ENCODE peak calls at places on chromosome 16, in four cellular contexts. P, Y, I and U are unnamed samples.

GRCh38 chr16:17302620-17303019 is 168.1 kb downstream of the XYLT1 start:
- DNase-seq in P (no peak), Y (no peak), I (no peak), U (peak)

GRCh38 chr16:68972720-68973119 is 129.4 kb downstream of the TANGO6 start:
- DNase-seq in P (peak), Y (peak), I (peak), U (peak)

GRCh38 chr16:10240854-10241613 is 58.8 kb upstream of the GRIN2A start:
- DNase-seq in P (no peak), Y (no peak), I (peak), U (no peak)

GRCh38 chr16:33059206-33059605 is 134.8 kb upstream of the TP53TG3C start:
- DNase-seq in P (no peak), Y (no peak), I (no peak), U (no peak)

GRCh38 chr16:3661922-3662321 is 7.4 kb downstream of the DNASE1 start:
- DNase-seq in P (no peak), Y (no peak), I (no peak), U (no peak)

GRCh38 chr16:4868573-4868972 is 21.3 kb downstream of the UBN1 start:
- DNase-seq in P (no peak), Y (no peak), I (no peak), U (no peak)

GRCh38 chr16:80023865-80024264 is 423.3 kb upstream of the MAF start:
- DNase-seq in P (no peak), Y (no peak), I (no peak), U (no peak)

GRCh38 chr16:85492617-85492957 is 120.5 kb upstream of the GSE1 start:
- DNase-seq in P (no peak), Y (no peak), I (peak), U (no peak)

GRCh38 chr16:4004206-4004605 is 112.0 kb downstream of the ADCY9 start:
- DNase-seq in P (no peak), Y (no peak), I (no peak), U (no peak)

GRCh38 chr16:49463529-49463928 is 89.9 kb downstream of the C16orf78 start:
- DNase-seq in P (peak), Y (peak), I (no peak), U (no peak)

GRCh38 chr16:56985288-56985961 is 3.9 kb upstream of the NLRC5 start:
- DNase-seq in P (no peak), Y (no peak), I (peak), U (peak)

GRCh38 chr16:85926370-85926769 is 27.4 kb downstream of the IRF8 start:
- DNase-seq in P (peak), Y (no peak), I (no peak), U (no peak)

GRCh38 chr16:27235055-27235937 is 32.0 kb downstream of the KDM8 start:
- DNase-seq in P (peak), Y (no peak), I (peak), U (peak)

GRCh38 chr16:30026449-30026848 is 3.5 kb downstream of the C16orf92 start:
- DNase-seq in P (no peak), Y (no peak), I (no peak), U (no peak)

GRCh38 chr16:57514371-57514770 is 22.0 kb downstream of the CCDC102A start:
- DNase-seq in P (no peak), Y (no peak), I (no peak), U (no peak)

GRCh38 chr16:69861276-69862030 is 89.7 kb upstream of the CLEC18A start:
- DNase-seq in P (no peak), Y (no peak), I (no peak), U (peak)

GRCh38 chr16:14377326-14377725 is 252.7 kb downstream of the PARN start:
- DNase-seq in P (no peak), Y (no peak), I (no peak), U (peak)

GRCh38 chr16:85134076-85134793 is 22.0 kb upstream of the CIBAR2 start:
- DNase-seq in P (no peak), Y (no peak), I (no peak), U (no peak)

GRCh38 chr16:86515780-86516617 is 5.7 kb downstream of the FOXF1 start:
- DNase-seq in P (peak), Y (no peak), I (no peak), U (peak)

GRCh38 chr16:58451945-58452401 is 48.0 kb upstream of the NDRG4 start:
- DNase-seq in P (no peak), Y (no peak), I (peak), U (peak)

GRCh38 chr16:57906385-57907316 is 64.3 kb downstream of the CNGB1 start:
- DNase-seq in P (peak), Y (peak), I (no peak), U (peak)

GRCh38 chr16:69286941-69287713 is 24.0 kb upstream of the VPS4A start:
- DNase-seq in P (peak), Y (no peak), I (peak), U (peak)

GRCh38 chr16:75550211-75550662 is 5.8 kb downstream of the TMEM231 start:
- DNase-seq in P (peak), Y (no peak), I (peak), U (peak)

GRCh38 chr16:71303938-71304337 is 14.7 kb upstream of the CMTR2 start:
- DNase-seq in P (no peak), Y (no peak), I (peak), U (no peak)

GRCh38 chr16:57522960-57523359 is 13.4 kb downstream of the CCDC102A start:
- DNase-seq in P (no peak), Y (no peak), I (no peak), U (no peak)

GRCh38 chr16:3036726-3037315 is at the start of gene BICDL2:
- DNase-seq in P (no peak), Y (peak), I (peak), U (no peak)

GRCh38 chr16:54547052-54547451 is 260.5 kb upstream of the IRX3 start:
- DNase-seq in P (no peak), Y (no peak), I (no peak), U (no peak)

GRCh38 chr16:54687043-54687655 is 243.5 kb upstream of the IRX5 start:
- DNase-seq in P (no peak), Y (no peak), I (no peak), U (no peak)

GRCh38 chr16:25553711-25554436 is 137.9 kb upstream of the HS3ST4 start:
- DNase-seq in P (peak), Y (no peak), I (no peak), U (peak)

GRCh38 chr16:19680972-19681371 is 37.1 kb downstream of the KNOP1 start:
- DNase-seq in P (no peak), Y (peak), I (peak), U (no peak)

GRCh38 chr16:48409839-48410610 is 24.8 kb upstream of the SIAH1 start:
- DNase-seq in P (no peak), Y (no peak), I (peak), U (peak)

GRCh38 chr16:75085556-75085955 is 31.0 kb downstream of the LDHD start:
- DNase-seq in P (no peak), Y (no peak), I (no peak), U (no peak)

GRCh38 chr16:59412275-59412841 is 678.2 kb upstream of the GOT2 start:
- DNase-seq in P (peak), Y (no peak), I (peak), U (peak)

GRCh38 chr16:57865746-57866528 is 63.6 kb upstream of the KIFC3 start:
- DNase-seq in P (no peak), Y (no peak), I (peak), U (no peak)

GRCh38 chr16:80158766-80159165 is 382.0 kb upstream of the DYNLRB2 start:
- DNase-seq in P (no peak), Y (no peak), I (peak), U (peak)

GRCh38 chr16:303760-304505 is 21.0 kb downstream of the PDIA2 start:
- DNase-seq in P (peak), Y (no peak), I (no peak), U (no peak)

GRCh38 chr16:86225905-86226371 is 284.4 kb upstream of the FOXF1 start:
- DNase-seq in P (no peak), Y (no peak), I (peak), U (no peak)

GRCh38 chr16:86618431-86619262 is 40.3 kb downstream of the FOXL1 start:
- DNase-seq in P (no peak), Y (no peak), I (no peak), U (peak)

GRCh38 chr16:3946604-3947180 is 66.2 kb upstream of the CREBBP start:
- DNase-seq in P (no peak), Y (no peak), I (no peak), U (no peak)

GRCh38 chr16:11160676-11161115 is 95.3 kb downstream of the SOCS1 start:
- DNase-seq in P (no peak), Y (no peak), I (no peak), U (no peak)

DNA sequence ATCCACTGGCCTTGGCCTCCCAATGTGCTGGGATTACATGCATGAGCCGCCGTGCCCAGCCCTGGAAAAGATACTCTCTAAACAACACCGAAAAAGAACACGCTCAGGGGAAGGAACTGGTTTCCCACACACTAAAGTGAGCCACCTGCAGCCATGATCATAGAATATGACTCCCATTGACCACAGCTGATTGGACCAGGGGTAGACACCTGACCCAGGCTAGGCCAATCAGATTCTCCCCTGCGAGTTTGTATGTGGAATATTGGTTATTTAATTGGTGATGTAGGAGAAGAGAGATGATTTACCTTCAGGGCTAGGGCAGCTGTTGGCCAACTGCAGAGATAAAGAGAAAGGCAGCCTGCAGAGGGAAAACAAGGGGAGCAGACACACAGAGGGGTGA is 9.0 kb upstream of the GGA2 start:
- DNase-seq in P (no peak), Y (no peak), I (no peak), U (no peak)
- H3K9ac ChIP-seq in P (no peak), Y (no peak), I (no peak), U (no peak)

DNA sequence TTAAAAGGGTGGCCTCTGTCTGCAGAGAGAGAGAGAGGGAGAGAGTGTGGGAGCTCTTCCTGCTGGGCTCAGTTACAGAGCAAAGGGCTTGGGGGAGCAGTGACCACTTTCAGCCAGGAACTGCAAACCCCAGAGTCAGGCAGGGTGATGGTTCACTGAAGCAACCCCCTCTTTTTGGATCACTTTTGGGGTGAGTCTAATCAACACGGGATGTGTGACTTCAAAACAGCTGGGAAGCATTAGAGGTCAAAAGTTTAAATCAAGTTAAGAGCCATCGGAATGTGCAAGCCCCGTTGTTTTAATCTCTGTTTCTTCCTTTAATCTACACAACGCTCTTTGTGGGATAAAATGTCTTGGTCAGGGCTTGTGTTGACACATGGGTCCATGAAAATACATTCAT is 577.1 kb upstream of the CDH11 start:
- DNase-seq in P (peak), Y (no peak), I (no peak), U (peak)
- H3K4me2 ChIP-seq in P (peak), Y (no peak), I (no peak), U (no peak)

GRCh38 chr16:50610331-50611262 is 62.4 kb downstream of the NKD1 start:
- DNase-seq in P (peak), Y (no peak), I (no peak), U (no peak)
- TF ChIP-seq CTCF in P (peak), Y (peak), I (no peak), U (no peak)

GRCh38 chr16:88882358-88883030 is 16.0 kb upstream of the PABPN1L start:
- DNase-seq in P (no peak), Y (no peak), I (peak), U (no peak)
- H3K9ac ChIP-seq in P (no peak), Y (no peak), I (no peak), U (no peak)

DNA sequence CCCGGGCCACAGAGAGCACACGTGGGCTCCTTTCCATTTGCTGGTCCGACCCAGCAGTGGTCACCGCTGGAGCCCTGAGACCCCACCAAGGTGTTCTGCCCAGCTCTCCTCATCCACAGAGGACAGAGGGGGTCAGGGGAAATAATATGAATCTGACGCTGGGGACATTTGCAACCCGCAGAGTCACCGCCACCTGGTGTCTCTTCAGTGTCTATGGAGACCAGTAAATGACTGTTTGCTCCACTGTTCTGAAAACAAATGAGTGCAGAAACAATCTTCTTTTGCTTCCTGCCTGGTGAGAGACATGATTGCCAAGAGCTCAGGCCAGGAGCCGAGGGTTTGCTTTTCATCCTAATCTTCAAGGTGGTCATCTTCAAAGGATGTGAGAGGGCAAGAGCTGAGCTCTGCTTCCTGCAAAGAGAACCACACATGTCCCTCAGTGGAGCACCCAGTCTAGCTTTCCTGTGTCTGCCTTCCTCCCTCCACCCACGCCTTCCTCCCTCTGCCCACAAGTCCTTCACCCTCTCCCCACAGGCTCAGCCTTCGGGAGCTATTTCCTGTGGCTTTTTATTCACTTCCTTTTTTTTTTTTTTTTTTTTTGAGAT is 14.7 kb upstream of the KLHDC4 start:
- DNase-seq in P (no peak), Y (no peak), I (no peak), U (peak)
- H3K4me2 ChIP-seq in P (no peak), Y (no peak), I (no peak), U (no peak)

DNA sequence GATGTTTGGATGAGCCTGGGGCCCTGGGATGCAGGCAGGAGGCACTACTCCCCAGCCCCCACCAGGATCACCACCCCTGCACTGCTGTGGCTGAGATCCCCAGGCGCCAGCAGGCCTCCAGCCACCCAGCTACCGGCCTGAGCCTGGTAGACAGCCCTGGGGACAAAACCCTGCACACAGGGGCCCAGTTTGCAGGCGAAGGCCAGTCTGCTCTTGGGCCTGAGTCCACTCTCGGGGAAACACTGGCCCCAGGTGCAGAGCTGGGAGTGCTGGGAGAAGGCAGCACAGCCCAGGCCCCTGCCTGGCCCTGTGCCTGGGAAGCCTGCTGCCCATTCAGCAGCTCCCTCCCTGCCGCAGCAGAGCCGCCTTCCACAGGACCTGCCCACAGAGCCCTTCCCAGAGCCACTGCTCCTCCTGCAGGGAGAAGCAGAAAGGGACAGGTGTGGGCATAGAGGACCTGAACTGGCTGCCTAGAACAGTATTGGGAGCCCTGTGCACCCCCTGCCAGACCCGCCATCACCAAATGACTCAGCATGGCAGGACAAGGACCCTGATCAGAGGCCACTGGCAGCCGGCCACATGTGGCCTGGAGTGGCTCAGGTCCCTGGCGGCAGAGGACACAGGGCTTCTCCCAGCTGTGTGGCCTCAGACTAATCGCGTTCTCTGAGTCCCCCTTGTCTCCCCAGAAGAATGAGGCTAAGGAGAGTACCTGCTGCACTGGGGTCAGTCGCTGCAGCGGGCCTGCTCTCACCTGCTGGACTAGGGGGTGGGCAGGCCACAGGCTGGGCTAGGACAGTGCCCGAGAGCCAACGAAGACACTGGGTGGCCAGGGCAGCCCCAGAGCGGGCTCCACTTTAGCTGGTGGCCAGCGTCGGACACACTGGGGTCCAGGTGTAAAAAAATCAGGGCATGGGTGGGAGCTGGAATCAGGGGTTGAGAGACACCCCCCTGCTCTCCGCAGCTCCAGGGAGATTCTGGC is 10.7 kb downstream of the MSRB1 start:
- DNase-seq in P (peak), Y (no peak), I (peak), U (peak)
- TF ChIP-seq CTCF in P (peak), Y (peak), I (peak), U (no peak)

DNA sequence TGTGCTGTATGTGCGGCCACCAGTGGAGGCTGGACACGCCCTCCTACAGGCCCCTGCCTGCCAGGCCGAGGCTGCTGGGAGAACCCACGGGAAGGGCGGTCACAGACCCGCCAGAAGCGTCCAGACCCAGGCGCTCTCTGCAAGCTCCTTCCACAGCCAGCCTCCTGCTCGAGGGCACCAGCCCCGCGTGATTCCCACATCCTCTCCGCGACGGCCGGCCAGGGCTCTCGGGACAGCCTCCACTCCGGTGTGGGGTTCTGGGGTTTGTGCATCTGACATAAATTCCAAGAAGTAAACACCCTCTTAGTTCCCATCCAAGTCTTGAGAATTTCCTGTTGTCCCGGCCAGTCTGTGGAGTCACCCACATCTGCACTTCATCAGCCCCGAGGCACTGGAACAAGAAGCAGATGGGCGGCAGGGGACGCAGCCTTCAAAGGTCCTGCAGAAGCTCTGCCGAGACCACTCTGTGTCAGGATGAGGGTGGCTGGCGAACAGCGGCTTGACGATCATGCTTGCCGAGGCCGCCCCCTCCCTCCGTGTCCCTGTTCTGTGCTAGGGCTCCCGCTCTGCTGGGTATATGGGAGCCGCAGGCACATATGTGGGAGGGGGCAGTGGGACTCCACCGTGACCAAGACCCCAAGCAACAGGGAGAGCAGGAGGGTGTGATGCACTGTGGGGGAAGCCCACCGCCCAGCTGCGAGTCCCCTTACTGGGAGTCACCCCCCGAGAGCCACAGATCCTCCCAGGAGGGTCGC is 2.4 kb upstream of the TMEM204 start:
- DNase-seq in P (no peak), Y (no peak), I (no peak), U (no peak)
- H3K9ac ChIP-seq in P (no peak), Y (no peak), I (no peak), U (peak)

GRCh38 chr16:66300037-66300436 is 66.5 kb upstream of the CDH5 start:
- DNase-seq in P (no peak), Y (no peak), I (no peak), U (no peak)
- H3K4me2 ChIP-seq in P (no peak), Y (no peak), I (no peak), U (no peak)

GRCh38 chr16:81940781-81941560 is 70.3 kb downstream of the SDR42E1 start:
- DNase-seq in P (peak), Y (peak), I (peak), U (peak)
- TF ChIP-seq CTCF in P (peak), Y (no peak), I (peak), U (peak)